ENCODE peak calls at places on chromosomes 13 and 19, in five cellular contexts. E, P, L, W and T are unnamed samples.

GRCh38 chr19:1213391-1214286 is 8.1 kb downstream of the STK11 start:
- DNase-seq in E (peak; percentile 41), P (peak; percentile 60), L (peak; percentile 51), W (no peak), T (peak; percentile 71)

GRCh38 chr13:42592915-42593718 is 19.2 kb downstream of the TNFSF11 start:
- DNase-seq in E (no peak), P (no peak), L (no peak), W (no peak), T (no peak)

GRCh38 chr19:44878119-44878865 is 12.8 kb upstream of the TOMM40 start:
- DNase-seq in E (no peak), P (no peak), L (no peak), W (no peak), T (no peak)

GRCh38 chr13:111506131-111506530 is 185.7 kb downstream of the TEX29 start:
- DNase-seq in E (no peak), P (no peak), L (no peak), W (no peak), T (no peak)

GRCh38 chr13:106284358-106284757 is 251.1 kb downstream of the EFNB2 start:
- DNase-seq in E (no peak), P (no peak), L (no peak), W (peak; percentile 21), T (no peak)

GRCh38 chr19:18832331-18833140 is 777 bp downstream of the UPF1 start:
- DNase-seq in E (no peak), P (no peak), L (no peak), W (no peak), T (peak; percentile 57)

GRCh38 chr19:40831502-40832430 is 18.5 kb downstream of the CYP2A6 start:
- DNase-seq in E (no peak), P (no peak), L (peak; percentile 99), W (peak; percentile 97), T (no peak)

GRCh38 chr13:112859817-112860190 is 109.2 kb upstream of the MCF2L start:
- DNase-seq in E (no peak), P (no peak), L (no peak), W (no peak), T (peak; percentile 80)

DNA sequence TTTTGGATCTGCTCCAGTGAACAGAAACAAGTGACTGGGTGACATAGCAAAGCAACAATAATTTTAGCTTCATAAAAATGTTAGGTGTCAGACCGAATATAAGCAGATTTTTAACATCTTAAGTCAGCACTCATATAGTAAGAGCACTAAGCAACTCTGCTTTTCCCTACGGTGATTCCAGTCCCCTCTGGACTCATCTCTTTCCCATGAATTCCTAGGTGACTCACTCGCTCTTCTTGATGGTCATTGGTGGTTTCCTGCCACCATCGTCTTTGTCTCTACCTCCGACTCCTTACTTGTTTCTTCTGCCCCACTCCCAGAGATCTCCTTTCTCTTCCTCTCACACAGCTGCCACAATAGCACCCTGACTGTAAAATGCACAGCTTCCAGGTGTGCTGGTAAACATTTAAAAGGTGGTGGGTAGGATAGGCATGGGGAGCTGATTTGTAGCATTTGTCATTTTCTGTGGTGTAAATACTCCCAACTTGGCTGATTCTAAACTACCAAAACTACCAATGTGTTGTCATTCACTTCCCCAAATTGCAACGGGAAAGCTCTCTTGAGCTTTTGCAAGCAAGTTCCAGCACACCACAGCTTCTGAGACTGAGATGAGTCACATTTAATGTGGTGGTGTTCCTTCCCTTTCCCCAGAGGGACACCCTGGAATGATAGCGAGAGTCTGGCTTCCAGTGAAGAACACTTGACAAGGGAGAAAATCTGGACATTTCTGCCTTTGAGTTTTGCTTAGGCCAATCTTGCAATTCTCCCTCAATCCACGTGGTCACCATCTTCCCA is 42.8 kb upstream of the CLDN10 start:
- DNase-seq in E (no peak), P (no peak), L (no peak), W (no peak), T (no peak)
- H3K4me3 ChIP-seq in E (no peak overlapping the region), P (no peak overlapping the region), L (no peak overlapping the region), W (no peak overlapping the region), T (no peak overlapping the region)

GRCh38 chr13:46343279-46343949 is 43.6 kb downstream of the RUBCNL start:
- DNase-seq in E (no peak), P (no peak), L (no peak), W (no peak), T (no peak)

GRCh38 chr13:46339035-46339666 is 47.9 kb downstream of the RUBCNL start:
- DNase-seq in E (no peak), P (peak; percentile 28), L (no peak), W (no peak), T (peak; percentile 62)

GRCh38 chr13:46342538-46342937 is 44.5 kb downstream of the RUBCNL start:
- DNase-seq in E (no peak), P (no peak), L (no peak), W (no peak), T (no peak)

GRCh38 chr13:46340631-46341111 is 46.4 kb downstream of the RUBCNL start:
- DNase-seq in E (no peak), P (no peak), L (no peak), W (no peak), T (no peak)

GRCh38 chr13:46341112-46341711 is 45.8 kb downstream of the RUBCNL start:
- DNase-seq in E (no peak), P (no peak), L (no peak), W (no peak), T (no peak)
- H3K4me3 ChIP-seq in E (no peak overlapping the region), P (no peak overlapping the region), L (no peak overlapping the region), W (no peak overlapping the region), T (no peak overlapping the region)

GRCh38 chr13:23670793-23671192 is 100.6 kb downstream of the TNFRSF19 start:
- DNase-seq in E (no peak), P (no peak), L (no peak), W (no peak), T (no peak)
- H3K4me3 ChIP-seq in E (no peak overlapping the region), P (no peak overlapping the region), L (no peak overlapping the region), W (no peak overlapping the region), T (no peak overlapping the region)

GRCh38 chr19:47256688-47257410 is 524 bp downstream of the CCDC9 start:
- DNase-seq in E (peak; percentile 100), P (peak; percentile 100), L (peak; percentile 87), W (peak; percentile 92), T (peak; percentile 100)
- H3K4me3 ChIP-seq in E (peak overlapping the region; percentile 67), P (peak overlapping the region; percentile 75), L (peak overlapping the region; percentile 63), W (peak overlapping the region; percentile 71), T (peak overlapping the region; percentile 74)